ENCODE peak calls at places on chromosomes 6 and 20, in five cellular contexts. T is CD4-positive, CD25-positive, alpha-beta regulatory T cell; O is foreskin keratinocyte; L is left lung; H is psoas muscle. Z is an unnamed sample.

GRCh38 chr6:23584134-23584763 is 541.8 kb upstream of the NRSN1 start:
- DNase-seq in O (peak; percentile 30), H (no peak), T (no peak), L (no peak), Z (no peak)

GRCh38 chr6:132161283-132161682 is 210.1 kb upstream of the CCN2 start:
- DNase-seq in O (peak; percentile 42), H (no peak), L (no peak), T (no peak), Z (no peak)

GRCh38 chr6:29995346-29995777 is 53.0 kb downstream of the HLA-A start:
- DNase-seq in L (no peak), H (no peak), O (no peak), T (no peak), Z (no peak)

GRCh38 chr6:14925627-14926026 is 320.2 kb upstream of the JARID2 start:
- DNase-seq in T (no peak), L (no peak), H (no peak), O (no peak), Z (no peak)

GRCh38 chr20:40339661-40340449 is 349.2 kb downstream of the MAFB start:
- DNase-seq in T (no peak), H (peak; percentile 71), O (no peak), L (peak; percentile 86), Z (no peak)

GRCh38 chr6:126574301-126574700 is 234.4 kb downstream of the CENPW start:
- DNase-seq in T (no peak), L (no peak), H (no peak), O (no peak), Z (no peak)

GRCh38 chr6:33708516-33709204 is 2.8 kb downstream of the UQCC2 start:
- DNase-seq in O (no peak), H (no peak), L (no peak), T (no peak), Z (no peak)

GRCh38 chr6:28606424-28607391 is 81.0 kb downstream of the GPX5 start:
- DNase-seq in T (peak; percentile 26), H (no peak), L (no peak), O (peak; percentile 78), Z (no peak)

GRCh38 chr6:47932575-47932974 is 150.7 kb downstream of the OPN5 start:
- DNase-seq in H (no peak), L (no peak), O (no peak), T (no peak), Z (no peak)

GRCh38 chr20:4147319-4147718 is 132.0 kb upstream of the RNF24 start:
- DNase-seq in O (no peak), H (no peak), T (no peak), L (no peak), Z (no peak)

GRCh38 chr6:32790306-32790705 is 26.5 kb downstream of the HLA-DOB start:
- DNase-seq in O (peak; percentile 76), T (no peak), H (no peak), L (no peak), Z (no peak)

GRCh38 chr6:16762265-16762546 is 946 bp upstream of the ATXN1 start:
- DNase-seq in H (no peak), O (no peak), L (no peak), T (no peak), Z (no peak)

GRCh38 chr6:163839296-163839695 is 424.8 kb downstream of the QKI start:
- DNase-seq in L (no peak), H (no peak), O (no peak), T (no peak), Z (no peak)

GRCh38 chr20:11901127-11901526 is 16.6 kb upstream of the BTBD3 start:
- DNase-seq in O (peak; percentile 93), L (no peak), H (no peak), T (no peak), Z (no peak)

GRCh38 chr6:152575186-152575585 is 62.0 kb downstream of the SYNE1 start:
- DNase-seq in L (no peak), T (no peak), O (no peak), H (no peak), Z (no peak)

GRCh38 chr6:56537223-56537770 is 105.4 kb downstream of the DST start:
- DNase-seq in H (no peak), T (no peak), O (no peak), L (no peak), Z (no peak)

GRCh38 chr6:134074151-134074712 is 21.8 kb upstream of the SLC2A12 start:
- DNase-seq in T (no peak), H (no peak), O (no peak), L (no peak), Z (no peak)

GRCh38 chr6:102488729-102489128 is 1095.2 kb downstream of the GRIK2 start:
- DNase-seq in L (no peak), H (no peak), T (no peak), O (peak; percentile 41), Z (no peak)

GRCh38 chr6:16274519-16275229 is 36.3 kb downstream of the GMPR start:
- DNase-seq in H (no peak), O (no peak), L (no peak), T (no peak), Z (no peak)

GRCh38 chr6:154457881-154458284 is 52.6 kb downstream of the CNKSR3 start:
- DNase-seq in L (no peak), O (peak; percentile 64), H (no peak), T (no peak), Z (no peak)

GRCh38 chr6:149056777-149057463 is 260.6 kb upstream of the TAB2 start:
- DNase-seq in L (no peak), T (no peak), H (no peak), O (no peak), Z (no peak)

GRCh38 chr6:149054559-149055194 is 262.8 kb upstream of the TAB2 start:
- DNase-seq in O (no peak), H (no peak), T (no peak), L (no peak), Z (no peak)

GRCh38 chr6:149055195-149055899 is 262.2 kb upstream of the TAB2 start:
- DNase-seq in H (no peak), O (no peak), L (no peak), T (no peak), Z (no peak)

GRCh38 chr6:149052350-149053106 is 265.0 kb upstream of the TAB2 start:
- DNase-seq in H (no peak), L (no peak), O (no peak), T (no peak), Z (no peak)

DNA sequence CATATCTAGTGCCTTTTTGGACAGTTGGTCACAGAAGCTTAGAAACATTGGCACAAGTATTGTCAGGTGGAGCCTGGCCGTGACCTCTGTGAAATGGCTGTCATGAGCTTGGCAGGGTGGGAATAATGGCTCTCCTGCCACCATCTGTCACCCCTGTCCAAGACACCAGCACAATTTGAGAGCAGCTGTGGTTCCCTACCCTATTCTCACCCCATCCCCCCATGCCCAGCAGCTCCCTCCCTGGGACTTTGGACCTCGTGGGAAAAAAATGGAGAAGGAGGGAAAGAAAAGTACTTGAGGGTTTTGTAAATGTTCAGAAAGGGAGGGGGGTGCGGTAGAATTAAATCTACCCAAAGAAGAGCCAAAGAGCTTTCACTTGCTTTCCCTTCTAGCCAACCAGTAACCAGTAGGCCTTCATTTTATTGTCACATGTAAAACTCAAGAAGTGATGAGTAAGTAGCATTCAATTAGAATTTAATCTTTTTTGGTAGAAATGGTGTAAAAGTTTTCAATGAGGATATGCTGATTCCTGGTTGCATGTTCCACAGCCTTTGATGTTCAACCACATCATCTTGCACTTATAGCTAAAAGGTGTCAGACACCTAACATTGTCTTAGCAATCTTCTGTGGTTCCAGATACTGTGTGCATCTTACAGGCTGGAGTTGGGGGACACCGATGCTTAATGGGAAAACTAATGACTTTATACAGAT is 263.5 kb upstream of the TAB2 start:
- DNase-seq in H (no peak), O (no peak), L (no peak), T (no peak), Z (no peak)
- H3K27ac ChIP-seq in H (no peak overlapping the region), O (no peak overlapping the region), L (no peak overlapping the region), T (no peak overlapping the region), Z (no peak overlapping the region)

GRCh38 chr6:84625510-84625909 is 138.9 kb downstream of the TBX18 start:
- DNase-seq in O (no peak), T (no peak), L (no peak), H (no peak), Z (no peak)

GRCh38 chr6:84618836-84619235 is 145.6 kb downstream of the TBX18 start:
- DNase-seq in H (no peak), L (no peak), T (no peak), O (no peak), Z (no peak)

GRCh38 chr6:84618046-84618752 is 146.2 kb downstream of the TBX18 start:
- DNase-seq in H (no peak), T (no peak), L (no peak), O (peak; percentile 76), Z (no peak)

DNA sequence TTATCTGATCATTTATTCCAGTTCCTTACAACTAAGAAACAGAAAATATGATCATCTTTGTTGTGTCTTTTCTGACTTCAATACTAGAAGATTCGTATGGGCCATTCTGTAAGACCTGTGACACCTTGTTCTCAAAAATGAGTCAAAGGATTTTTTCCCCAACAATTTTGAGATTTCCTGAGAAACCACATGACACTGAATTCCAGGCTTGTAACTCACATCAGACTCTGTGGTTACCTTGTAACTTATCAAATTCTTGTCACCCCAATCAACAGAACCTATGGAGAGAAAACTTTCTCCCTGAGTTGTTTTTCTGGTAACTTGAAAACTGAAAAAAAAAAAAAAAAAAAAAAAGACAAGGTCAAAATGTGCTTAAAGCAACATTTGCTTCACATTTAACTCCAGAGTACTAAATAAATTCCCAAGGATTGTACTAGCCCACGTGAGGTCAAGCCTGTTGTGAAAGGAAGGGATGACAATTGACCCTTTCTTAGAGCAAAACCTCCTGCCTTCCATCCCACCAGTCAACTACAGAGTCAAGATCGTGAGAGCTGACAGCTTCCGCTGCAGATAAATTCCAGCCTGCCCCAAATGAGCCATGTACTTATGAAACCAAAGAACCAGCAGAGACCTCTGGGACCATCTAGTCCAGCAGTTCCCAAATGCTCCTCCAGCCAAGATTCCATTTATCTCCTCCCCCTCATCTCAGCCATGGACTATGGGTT is 140.3 kb downstream of the TBX18 start:
- DNase-seq in T (no peak), H (no peak), O (peak; percentile 83), L (no peak), Z (no peak)
- H3K27ac ChIP-seq in T (no peak overlapping the region), H (no peak overlapping the region), O (no peak overlapping the region), L (no peak overlapping the region), Z (no peak overlapping the region)

GRCh38 chr20:50146214-50146613 is 7.3 kb downstream of the PEDS1 start:
- DNase-seq in L (peak; percentile 4), H (no peak), T (no peak), O (no peak), Z (no peak)
- H3K27ac ChIP-seq in L (peak overlapping the region; percentile 72), H (peak overlapping the region; percentile 96), T (peak overlapping the region; percentile 92), O (peak overlapping the region; percentile 95), Z (peak overlapping the region; percentile 98)

GRCh38 chr6:148681666-148682065 is 65.2 kb upstream of the UST start:
- DNase-seq in L (no peak), O (no peak), T (no peak), H (no peak), Z (no peak)

GRCh38 chr6:148682990-148683389 is 63.8 kb upstream of the UST start:
- DNase-seq in H (no peak), T (no peak), O (no peak), L (no peak), Z (no peak)

GRCh38 chr6:148677594-148678476 is 69.0 kb upstream of the UST start:
- DNase-seq in H (no peak), O (no peak), L (no peak), T (no peak), Z (no peak)

GRCh38 chr6:148682252-148682651 is 64.6 kb upstream of the UST start:
- DNase-seq in L (no peak), T (no peak), H (no peak), O (no peak), Z (no peak)

GRCh38 chr6:148678682-148679081 is 68.1 kb upstream of the UST start:
- DNase-seq in L (no peak), T (no peak), H (no peak), O (no peak), Z (no peak)
- H3K27ac ChIP-seq in L (no peak overlapping the region), T (no peak overlapping the region), H (no peak overlapping the region), O (no peak overlapping the region), Z (no peak overlapping the region)